ENCODE peak calls at places on chromosome 16, in seven cellular contexts. R is lower lobe of right lung, Z is Peyer's patch, W is SK-N-SH, V is upper lobe of right lung, X is SJSA1, D is endodermal cell. P is an unnamed sample. For H3K4me1, the result is how much of the 10 kb centered on the place peaks cover.

GRCh38 chr16:1871974-1872635 is at the start of gene MEIOB:
- DNase-seq in R (peak), W (peak), X (peak), D (peak), V (peak), Z (peak), P (peak)

GRCh38 chr16:6066601-6067000 is 969.0 kb upstream of the EEF2KMT start:
- DNase-seq in X (no peak), R (no peak), W (no peak), D (no peak), Z (no peak), V (no peak), P (no peak)

GRCh38 chr16:68369697-68370096 is 58.9 kb downstream of the PRMT7 start:
- DNase-seq in R (peak), V (no peak), X (no peak), W (no peak), D (no peak), Z (no peak), P (no peak)

GRCh38 chr16:13969711-13970110 is 49.8 kb downstream of the ERCC4 start:
- DNase-seq in X (no peak), R (no peak), W (no peak), Z (no peak), D (no peak), V (no peak), P (no peak)

GRCh38 chr16:81384006-81384405 is 60.6 kb upstream of the CMIP start:
- DNase-seq in Z (no peak), X (no peak), D (no peak), R (no peak), V (no peak), W (no peak), P (no peak)

GRCh38 chr16:81610144-81610842 is 165.7 kb downstream of the CMIP start:
- DNase-seq in R (no peak), Z (peak), X (peak), D (no peak), V (peak), W (peak), P (no peak)

GRCh38 chr16:66614161-66614802 is 9.8 kb downstream of the CMTM3 start:
- DNase-seq in X (no peak), R (no peak), Z (no peak), D (no peak), W (no peak), V (no peak), P (no peak)

GRCh38 chr16:66028505-66029216 is 337.8 kb upstream of the CDH5 start:
- DNase-seq in W (no peak), X (peak), R (no peak), V (no peak), D (no peak), Z (no peak), P (no peak)

GRCh38 chr16:74465281-74465680 is 44.0 kb upstream of the CLEC18B start:
- DNase-seq in V (no peak), W (no peak), Z (no peak), R (no peak), X (no peak), D (no peak), P (no peak)

GRCh38 chr16:69243479-69243878 is 56.5 kb downstream of the SNTB2 start:
- DNase-seq in W (no peak), Z (no peak), R (no peak), D (no peak), V (no peak), X (no peak), P (no peak)

GRCh38 chr16:31167315-31167714 is 12.6 kb upstream of the FUS start:
- DNase-seq in D (no peak), W (no peak), Z (no peak), V (no peak), X (no peak), R (no peak), P (no peak)

GRCh38 chr16:1019934-1020305 is 38.4 kb downstream of the SOX8 start:
- DNase-seq in V (no peak), R (no peak), D (no peak), X (no peak), W (peak), Z (no peak), P (no peak)

GRCh38 chr16:31010539-31010938 is at the start of gene STX1B:
- DNase-seq in V (no peak), X (no peak), Z (no peak), W (peak), D (peak), R (no peak), P (peak)

GRCh38 chr16:72203401-72203800 is 31.4 kb upstream of the PMFBP1 start:
- DNase-seq in Z (no peak), V (no peak), W (no peak), R (no peak), D (no peak), X (no peak), P (peak)

GRCh38 chr16:79267781-79268180 is 332.8 kb downstream of the MAF start:
- DNase-seq in V (no peak), R (no peak), W (no peak), D (peak), X (no peak), Z (no peak), P (no peak)

GRCh38 chr16:66026211-66026610 is 340.3 kb upstream of the CDH5 start:
- DNase-seq in W (peak), Z (no peak), R (no peak), X (no peak), D (peak), V (no peak), P (no peak)

DNA sequence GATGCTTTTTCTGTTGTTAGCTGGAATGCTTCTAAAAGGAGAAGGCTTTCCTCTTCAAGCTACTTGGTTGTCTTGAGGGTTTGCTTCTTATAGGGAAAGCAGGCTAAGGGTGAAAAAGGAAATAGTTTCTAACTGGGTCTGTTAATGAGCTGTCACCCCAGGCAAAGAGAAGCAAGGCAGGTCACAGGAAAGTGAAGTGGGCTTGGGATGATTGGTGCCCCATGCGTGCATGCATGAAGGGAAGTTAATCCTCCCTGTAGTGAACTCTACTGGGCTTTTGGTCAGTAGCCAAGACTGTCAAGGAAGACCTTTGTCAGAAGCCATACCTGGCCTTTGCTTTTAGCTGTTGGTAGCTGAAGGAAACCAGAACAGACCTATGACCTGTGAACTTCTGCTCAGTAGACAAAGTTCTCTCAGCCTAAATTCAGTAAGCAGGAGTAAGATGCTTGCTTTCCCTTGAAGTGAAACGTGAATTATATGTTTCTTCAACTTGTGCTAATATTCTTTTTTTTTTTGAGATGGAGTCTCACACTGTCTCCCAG is 16.5 kb downstream of the TENT4B start:
- DNase-seq in Z (no peak), W (no peak), V (no peak), X (no peak), D (peak), R (no peak), P (no peak)
- H3K4me1 ChIP-seq in Z (under half), W (under half), V (under half), X (under half), D (under half), R (under half), P (under half)

GRCh38 chr16:23506606-23506994 is 3.7 kb downstream of the GGA2 start:
- DNase-seq in Z (no peak), D (no peak), R (no peak), W (no peak), V (no peak), X (no peak), P (no peak)

GRCh38 chr16:23510154-23510914 is at the start of gene GGA2:
- DNase-seq in V (peak), X (peak), R (peak), Z (peak), W (peak), D (peak), P (peak)

GRCh38 chr16:23509441-23509754 is 896 bp downstream of the GGA2 start:
- DNase-seq in X (no peak), D (no peak), R (no peak), W (no peak), Z (no peak), V (no peak), P (no peak)

GRCh38 chr16:23509763-23510153 is 536 bp downstream of the GGA2 start:
- DNase-seq in D (peak), V (no peak), Z (peak), R (no peak), W (no peak), X (no peak), P (peak)

DNA sequence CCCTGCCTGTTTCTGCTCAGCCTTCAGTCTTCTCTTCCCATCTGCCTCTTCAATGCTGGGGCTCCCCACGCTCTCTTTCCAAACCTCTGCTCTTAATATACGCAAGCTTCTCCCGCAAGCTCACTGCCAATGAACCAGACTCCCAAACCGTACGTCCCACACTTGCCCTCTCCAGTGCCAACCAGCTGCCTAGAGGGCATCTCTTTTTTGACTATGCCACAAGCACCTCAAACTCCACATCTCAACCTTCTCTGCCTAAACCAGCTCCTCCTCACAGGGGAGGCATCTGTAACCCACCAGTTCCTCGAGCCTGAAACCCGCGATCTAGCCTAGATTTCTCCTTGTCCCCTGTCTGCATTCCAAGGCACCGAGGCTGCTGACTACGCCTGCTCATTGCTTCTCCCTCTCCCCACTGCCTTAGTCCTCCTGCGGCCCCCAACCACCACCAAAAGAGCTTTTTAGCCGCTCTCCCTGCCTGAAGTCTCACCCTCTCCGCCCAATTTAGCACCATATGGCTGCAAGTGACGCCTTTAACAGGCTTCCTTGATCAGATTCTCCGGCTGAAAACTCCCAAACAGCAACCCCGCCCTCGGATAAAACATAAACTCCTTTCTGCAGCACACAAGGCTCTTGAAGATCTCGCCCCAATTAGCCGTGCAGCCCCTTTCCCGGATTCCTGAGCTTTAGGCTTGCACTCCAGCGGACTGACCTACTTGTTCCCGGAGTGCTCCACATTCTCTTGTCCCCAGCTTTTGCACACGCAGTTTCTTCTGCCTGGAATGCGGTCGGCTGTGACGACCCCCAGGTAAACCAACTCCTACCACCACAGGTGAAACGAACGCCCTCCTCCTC is 1.5 kb downstream of the GGA2 start:
- DNase-seq in D (peak), Z (no peak), W (no peak), V (no peak), R (no peak), X (no peak), P (no peak)
- H3K4me1 ChIP-seq in D (under half), Z (under half), W (under half), V (under half), R (half or more), X (under half), P (half or more)

DNA sequence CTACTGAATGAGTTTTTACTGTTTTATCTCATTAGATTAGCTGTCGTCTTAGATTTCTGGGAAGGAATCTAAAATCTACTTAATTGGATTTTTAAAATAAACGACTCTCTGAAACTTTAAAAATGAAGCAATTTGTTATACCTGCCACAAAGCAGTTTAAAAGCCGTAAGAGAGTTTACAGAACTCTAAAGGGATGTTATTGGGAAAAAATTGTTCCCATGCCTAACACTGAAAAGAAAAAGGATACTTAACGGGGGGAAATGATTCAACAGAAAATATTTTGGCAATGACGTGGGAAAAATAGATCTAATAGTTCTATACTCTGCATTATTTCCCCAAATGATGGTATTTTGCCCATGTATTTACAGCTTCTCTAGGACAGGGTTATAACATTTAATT is 27.0 kb downstream of the ARHGAP17 start:
- DNase-seq in Z (no peak), W (no peak), D (no peak), X (no peak), V (no peak), R (no peak), P (no peak)
- H3K4me1 ChIP-seq in Z (under half), W (under half), D (under half), X (half or more), V (half or more), R (half or more), P (under half)

GRCh38 chr16:4677994-4678393 is 15.4 kb upstream of the NUDT16L1 start:
- DNase-seq in X (no peak), R (no peak), W (no peak), D (peak), Z (no peak), V (no peak), P (no peak)
- H3K4me1 ChIP-seq in X (under half), R (half or more), W (under half), D (under half), Z (under half), V (under half), P (under half)

GRCh38 chr16:24973771-24974461 is 41.3 kb downstream of the ARHGAP17 start:
- DNase-seq in D (peak), R (no peak), Z (no peak), X (no peak), V (no peak), W (no peak), P (no peak)

GRCh38 chr16:24976061-24976779 is 38.9 kb downstream of the ARHGAP17 start:
- DNase-seq in R (no peak), W (no peak), V (no peak), Z (no peak), X (no peak), D (peak), P (no peak)

GRCh38 chr16:24972608-24973220 is 42.5 kb downstream of the ARHGAP17 start:
- DNase-seq in W (no peak), X (peak), R (no peak), V (no peak), D (peak), Z (no peak), P (no peak)

GRCh38 chr16:24975428-24975889 is 39.7 kb downstream of the ARHGAP17 start:
- DNase-seq in W (no peak), X (no peak), Z (no peak), D (no peak), R (no peak), V (no peak), P (no peak)

GRCh38 chr16:24974859-24975258 is 40.3 kb downstream of the ARHGAP17 start:
- DNase-seq in W (no peak), D (no peak), X (no peak), R (no peak), Z (no peak), V (no peak), P (no peak)
- H3K4me1 ChIP-seq in W (under half), D (under half), X (half or more), R (under half), Z (under half), V (under half), P (under half)

GRCh38 chr16:3835089-3835602 is 45.4 kb downstream of the CREBBP start:
- DNase-seq in V (no peak), D (no peak), Z (no peak), W (no peak), X (no peak), R (no peak), P (no peak)
- H3K4me1 ChIP-seq in V (under half), D (under half), Z (under half), W (under half), X (under half), R (under half), P (under half)

P was measured in CD4-positive, CD25-positive, alpha-beta regulatory T cell.